ENCODE peak calls at places on chromosomes 7 and 10, in seven cellular contexts. X, C, V, S, N, H and O are unnamed samples.

GRCh38 chr10:68790476-68790875 is 36.9 kb upstream of the STOX1 start:
- DNase-seq in X (no peak), C (no peak), V (no peak), S (no peak), N (no peak), H (no peak), O (no peak)

GRCh38 chr10:112848212-112848611 is 101.8 kb upstream of the TCF7L2 start:
- DNase-seq in X (no peak), C (no peak), V (no peak), S (no peak), N (no peak), H (no peak), O (no peak)

GRCh38 chr7:23450518-23450917 is 19.8 kb downstream of the IGF2BP3 start:
- DNase-seq in X (no peak), C (no peak), V (no peak), S (no peak), N (no peak), H (no peak), O (no peak)

GRCh38 chr7:93860261-93860660 is 30.3 kb downstream of the TFPI2 start:
- DNase-seq in X (no peak), C (no peak), V (no peak), S (no peak), N (no peak), H (no peak), O (no peak)

GRCh38 chr10:74949434-74949833 is 123.0 kb downstream of the KAT6B start:
- DNase-seq in X (no peak), C (no peak), V (no peak), S (no peak), N (no peak), H (peak; percentile 78), O (no peak)

GRCh38 chr7:1092806-1093505 is 5.0 kb downstream of the GPER1 start:
- DNase-seq in X (no peak), C (no peak), V (no peak), S (no peak), N (no peak), H (no peak), O (no peak)

GRCh38 chr10:107994621-107995274 is 830.2 kb upstream of the SORCS1 start:
- DNase-seq in X (no peak), C (no peak), V (no peak), S (no peak), N (no peak), H (no peak), O (no peak)

GRCh38 chr7:1512781-1513656 is 8.8 kb upstream of the INTS1 start:
- DNase-seq in X (no peak), C (no peak), V (no peak), S (no peak), N (no peak), H (peak; percentile 92), O (no peak)

GRCh38 chr7:1579481-1580421 is 9.9 kb upstream of the PSMG3 start:
- DNase-seq in X (peak; percentile 70), C (peak; percentile 47), V (peak; percentile 65), S (no peak), N (peak; percentile 54), H (peak; percentile 75), O (peak; percentile 44)

GRCh38 chr10:122550427-122550826 is 10.1 kb upstream of the DMBT1 start:
- DNase-seq in X (no peak), C (no peak), V (no peak), S (no peak), N (no peak), H (no peak), O (no peak)

GRCh38 chr10:42428534-42428933 is 209.8 kb downstream of the ZNF33B start:
- DNase-seq in X (no peak), C (no peak), V (no peak), S (no peak), N (no peak), H (peak; percentile 66), O (no peak)

GRCh38 chr7:22142593-22142992 is 196.9 kb upstream of the CDCA7L start:
- DNase-seq in X (no peak), C (no peak), V (no peak), S (no peak), N (no peak), H (no peak), O (no peak)

GRCh38 chr7:85489498-85489897 is 302.6 kb upstream of the SEMA3D start:
- DNase-seq in X (no peak), C (no peak), V (no peak), S (peak; percentile 88), N (no peak), H (peak; percentile 71), O (no peak)

GRCh38 chr10:49347827-49348226 is 48.1 kb downstream of the DRGX start:
- DNase-seq in X (no peak), C (no peak), V (no peak), S (no peak), N (no peak), H (no peak), O (no peak)

GRCh38 chr10:85635650-85636049 is 730.9 kb downstream of the GRID1 start:
- DNase-seq in X (no peak), C (no peak), V (no peak), S (no peak), N (no peak), H (no peak), O (no peak)

GRCh38 chr7:131636092-131636491 is 79.7 kb upstream of the PODXL start:
- DNase-seq in X (no peak), C (no peak), V (no peak), S (no peak), N (no peak), H (no peak), O (no peak)

GRCh38 chr10:100446130-100446761 is 16.6 kb upstream of the WNT8B start:
- DNase-seq in X (no peak), C (no peak), V (no peak), S (no peak), N (no peak), H (no peak), O (no peak)

GRCh38 chr7:131327626-131328386 is at the start of gene MKLN1:
- DNase-seq in X (peak; percentile 91), C (peak; percentile 81), V (peak; percentile 91), S (peak; percentile 25), N (peak; percentile 84), H (peak; percentile 85), O (peak; percentile 87)

GRCh38 chr7:50865450-50865849 is 82.8 kb upstream of the GRB10 start:
- DNase-seq in X (no peak), C (no peak), V (no peak), S (no peak), N (no peak), H (no peak), O (no peak)

GRCh38 chr7:66430164-66430545 is 198.5 kb upstream of the KCTD7 start:
- DNase-seq in X (no peak), C (no peak), V (no peak), S (no peak), N (no peak), H (no peak), O (no peak)